ENCODE peak calls at places on chromosome 2, in five cellular contexts. N is K562, V is H1, K is GM12891, C is GM12878. Z is an unnamed sample.

GRCh38 chr2:219178377-219179175 is 501 bp downstream of the RETREG2 start:
- DNase-seq in N (peak; percentile 58), V (peak; percentile 64), K (no peak), C (no peak), Z (no peak)

GRCh38 chr2:174326880-174327558 is 7.7 kb upstream of the SP9 start:
- DNase-seq in N (no peak), V (peak; percentile 73), K (no peak), C (no peak), Z (no peak)

GRCh38 chr2:3500326-3500899 is 18.9 kb downstream of the ADI1 start:
- DNase-seq in N (no peak), V (no peak), K (no peak), C (no peak), Z (no peak)

GRCh38 chr2:105595536-105595935 is 149.2 kb upstream of the NCK2 start:
- DNase-seq in N (no peak), V (no peak), K (no peak), C (no peak), Z (no peak)

GRCh38 chr2:7427293-7428060 is 510.3 kb downstream of the RNF144A start:
- DNase-seq in N (peak; percentile 51), V (no peak), K (no peak), C (peak; percentile 66), Z (no peak)

GRCh38 chr2:85728883-85729824 is 24.6 kb upstream of the ATOH8 start:
- DNase-seq in N (peak; percentile 84), V (peak; percentile 95), K (peak; percentile 87), C (no peak), Z (peak; percentile 85)

GRCh38 chr2:19874726-19875125 is 27.1 kb downstream of the TTC32 start:
- DNase-seq in N (no peak), V (no peak), K (no peak), C (no peak), Z (no peak)

GRCh38 chr2:111667542-111668273 is 216.3 kb downstream of the ANAPC1 start:
- DNase-seq in N (no peak), V (peak; percentile 24), K (no peak), C (no peak), Z (no peak)

GRCh38 chr2:88687384-88687783 is 4.1 kb upstream of the RPIA start:
- DNase-seq in N (no peak), V (no peak), K (no peak), C (no peak), Z (no peak)
- TF ChIP-seq POLR2A in N (no peak), V (no peak), K (no peak), C (no peak), Z (no peak)

DNA sequence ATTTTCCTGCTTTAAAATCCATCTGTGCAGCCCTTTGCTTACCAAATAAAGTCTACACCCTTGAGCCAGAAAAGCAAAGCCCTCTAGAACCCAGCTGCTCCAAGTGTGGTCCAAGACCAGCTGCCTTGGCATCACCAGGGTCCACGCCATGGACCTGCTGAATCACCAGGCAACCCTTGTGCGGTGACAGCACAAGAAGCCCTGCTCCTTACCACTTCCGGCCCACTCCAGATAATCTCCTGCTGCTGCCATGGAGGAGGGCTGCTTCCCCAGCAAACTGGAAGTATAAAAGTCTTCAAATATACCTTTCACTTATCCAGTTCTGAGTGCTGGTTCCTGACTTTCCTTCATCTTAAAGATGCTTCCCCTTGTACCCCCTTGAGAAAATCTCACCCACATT is 106.0 kb upstream of the PKDCC start:
- DNase-seq in N (no peak), V (no peak), K (no peak), C (no peak), Z (no peak)
- TF ChIP-seq TAF1 in N (no peak), V (no peak), K (no peak), C (no peak), Z (no peak)

DNA sequence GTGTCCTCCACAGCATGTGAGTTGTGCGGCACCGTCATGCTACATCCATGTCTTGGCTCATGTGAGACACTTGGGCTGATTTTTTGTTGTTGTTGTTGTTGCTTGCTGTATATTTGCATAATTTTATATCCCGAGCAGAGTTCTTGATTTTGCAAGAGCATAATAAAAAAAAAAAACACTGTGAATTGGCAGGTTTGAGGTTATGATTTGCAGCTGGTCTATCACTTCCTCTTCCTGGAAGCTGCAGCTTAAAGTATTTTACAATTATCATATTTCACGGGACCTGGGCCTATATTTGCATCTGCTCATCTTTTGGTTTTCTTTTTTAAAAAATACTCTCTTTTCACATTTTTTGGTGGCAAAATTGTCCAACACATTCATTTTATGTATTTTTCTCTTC is 142.2 kb upstream of the NRP2 start:
- DNase-seq in N (no peak), V (no peak), K (no peak), C (no peak), Z (no peak)
- TF ChIP-seq POLR2AphosphoS5 in N (no peak), V (no peak), K (no peak), C (no peak), Z (no peak)

GRCh38 chr2:227325056-227325823 is at the start of gene MFF:
- DNase-seq in N (peak; percentile 81), V (peak; percentile 86), K (peak; percentile 84), C (peak; percentile 79), Z (peak; percentile 74)
- TF ChIP-seq POLR2A in N (peak; percentile 78), V (peak; percentile 84), K (peak; percentile 73), C (peak; percentile 92), Z (peak; percentile 81)

GRCh38 chr2:239818531-239819011 is 206.6 kb downstream of the NDUFA10 start:
- DNase-seq in N (no peak), V (peak; percentile 27), K (no peak), C (no peak), Z (no peak)
- TF ChIP-seq TAF1 in N (no peak), V (no peak), K (no peak), C (no peak), Z (no peak)